ENCODE peak calls at places on chromosomes 2 and 18, in four cellular contexts. S is BJ, A is SJCRH30, R is cardiac fibroblast. B is an unnamed sample.

GRCh38 chr2:208501217-208501616 is 94.6 kb downstream of the PTH2R start:
- DNase-seq in A (peak), S (no peak), R (no peak), B (no peak)

GRCh38 chr18:26685438-26686173 is 137.3 kb upstream of the KCTD1 start:
- DNase-seq in S (no peak), A (peak), R (no peak), B (no peak)

GRCh38 chr2:192194065-192194865 is 468 bp downstream of the TMEFF2 start:
- DNase-seq in S (no peak), A (peak), R (peak), B (no peak)

GRCh38 chr2:44320832-44321231 is 40.5 kb downstream of the PREPL start:
- DNase-seq in R (no peak), S (no peak), A (no peak), B (no peak)

GRCh38 chr2:109184368-109184767 is 55.4 kb downstream of the SH3RF3 start:
- DNase-seq in R (no peak), S (no peak), A (no peak), B (no peak)

GRCh38 chr18:8525692-8526091 is 83.5 kb upstream of the RAB12 start:
- DNase-seq in S (no peak), R (no peak), A (peak), B (no peak)

GRCh38 chr2:121260370-121261154 is 24.4 kb downstream of the TFCP2L1 start:
- DNase-seq in A (no peak), S (no peak), R (no peak), B (no peak)

GRCh38 chr2:232611559-232612218 is 21.7 kb upstream of the EFHD1 start:
- DNase-seq in S (peak), R (peak), A (peak), B (no peak)

GRCh38 chr2:129754431-129754830 is 225.0 kb upstream of the RAB6C start:
- DNase-seq in R (no peak), S (no peak), A (no peak), B (no peak)

GRCh38 chr18:77114564-77115391 is 17.8 kb downstream of the MBP start:
- DNase-seq in R (peak), S (peak), A (no peak), B (peak)

GRCh38 chr18:10927980-10928605 is 221.3 kb downstream of the PIEZO2 start:
- DNase-seq in R (peak), S (no peak), A (peak), B (no peak)

GRCh38 chr2:126614529-126615279 is 41.3 kb upstream of the GYPC start:
- DNase-seq in R (peak), A (peak), S (peak), B (no peak)

GRCh38 chr2:2657121-2657962 is 326.3 kb upstream of the MYT1L start:
- DNase-seq in S (no peak), R (no peak), A (no peak), B (no peak)

GRCh38 chr2:121897335-121897970 is 142.0 kb downstream of the TSN start:
- DNase-seq in R (peak), S (no peak), A (peak), B (no peak)

DNA sequence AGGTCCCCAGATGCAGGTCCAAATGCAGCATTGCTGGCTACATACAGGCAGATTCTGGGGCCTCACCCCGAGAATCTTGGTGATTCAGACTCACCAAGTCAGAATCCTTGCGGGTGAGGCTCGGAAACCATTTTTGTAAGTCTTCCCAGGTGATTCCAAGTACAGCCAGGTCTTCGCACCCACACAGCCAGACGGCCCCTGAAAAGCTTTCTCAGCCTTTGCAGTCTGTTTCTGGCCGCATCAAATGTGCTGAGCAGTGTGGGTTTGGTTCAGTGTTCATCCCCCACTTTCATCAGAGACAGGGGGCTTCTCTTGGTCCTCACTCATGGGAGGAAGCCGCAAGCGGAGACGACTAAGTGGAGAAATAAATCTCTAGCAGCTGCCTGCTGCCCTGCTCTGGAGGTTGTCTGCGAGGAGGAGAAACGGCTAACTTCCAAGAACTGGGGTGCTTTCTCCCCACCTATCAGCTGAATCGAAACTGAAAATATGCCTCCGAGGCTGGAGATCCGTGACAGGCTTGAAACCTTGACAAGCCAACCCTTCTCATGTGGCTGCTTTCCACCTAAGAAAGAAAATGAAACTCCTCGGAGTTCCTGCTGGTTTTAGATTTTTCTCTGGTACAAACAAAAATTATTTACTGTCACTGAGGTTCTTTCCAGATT is 8.9 kb upstream of the TMEM185B start:
- DNase-seq in R (no peak), A (no peak), S (no peak), B (no peak)
- H3K4me3 ChIP-seq in R (no peak), A (peak), S (peak), B (peak)

GRCh38 chr2:130963058-130963848 is 126.5 kb downstream of the ARHGEF4 start:
- DNase-seq in S (no peak), R (no peak), A (no peak), B (no peak)
- H3K4me3 ChIP-seq in S (no peak), R (no peak), A (no peak), B (no peak)

DNA sequence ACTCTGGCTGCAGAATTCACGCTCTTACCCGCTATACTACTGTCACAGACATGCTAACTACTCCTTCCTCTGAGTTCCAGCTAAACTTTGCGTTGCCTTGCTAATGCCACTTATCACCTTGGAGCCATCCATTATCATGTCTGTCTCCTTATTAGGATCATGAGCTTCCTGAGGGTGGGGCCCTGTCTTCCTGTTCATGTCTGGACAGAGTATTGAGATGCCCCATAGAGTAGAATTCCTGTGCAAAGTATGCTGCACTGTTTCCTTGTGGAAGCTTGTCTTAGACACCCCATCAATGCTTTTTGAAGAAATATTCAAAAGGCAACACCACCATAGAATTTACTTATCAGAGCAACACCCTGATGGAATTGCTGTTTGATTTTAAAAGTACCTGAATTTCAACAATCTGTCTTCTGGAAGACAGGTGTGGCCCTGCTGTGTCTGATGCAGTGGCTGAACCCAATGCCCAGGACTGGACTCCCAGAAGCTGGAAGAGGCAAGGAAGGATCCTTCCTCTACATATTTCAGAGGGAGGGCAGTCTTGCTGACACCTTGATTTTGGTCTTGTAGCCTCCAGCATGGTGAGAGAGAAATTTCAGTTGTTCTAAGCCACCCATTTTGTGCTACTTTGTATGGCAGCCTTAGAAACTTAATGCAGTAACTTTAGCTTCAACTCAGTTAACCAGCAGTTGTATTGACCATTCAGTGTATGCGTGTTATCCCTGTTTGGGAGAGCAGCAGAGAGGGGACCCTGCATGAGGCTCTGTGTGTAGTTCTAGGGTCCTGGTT is 5.6 kb downstream of the LAMA3 start:
- DNase-seq in A (no peak), R (no peak), S (no peak), B (no peak)
- H3K4me3 ChIP-seq in A (no peak), R (no peak), S (no peak), B (no peak)

GRCh38 chr2:159963700-159964099 is 98.7 kb downstream of the PLA2R1 start:
- DNase-seq in R (no peak), A (no peak), S (no peak), B (no peak)

GRCh38 chr2:159971365-159972122 is 90.9 kb downstream of the PLA2R1 start:
- DNase-seq in S (no peak), A (no peak), R (no peak), B (no peak)

GRCh38 chr2:159973325-159973724 is 89.1 kb downstream of the PLA2R1 start:
- DNase-seq in S (no peak), A (no peak), R (no peak), B (no peak)

DNA sequence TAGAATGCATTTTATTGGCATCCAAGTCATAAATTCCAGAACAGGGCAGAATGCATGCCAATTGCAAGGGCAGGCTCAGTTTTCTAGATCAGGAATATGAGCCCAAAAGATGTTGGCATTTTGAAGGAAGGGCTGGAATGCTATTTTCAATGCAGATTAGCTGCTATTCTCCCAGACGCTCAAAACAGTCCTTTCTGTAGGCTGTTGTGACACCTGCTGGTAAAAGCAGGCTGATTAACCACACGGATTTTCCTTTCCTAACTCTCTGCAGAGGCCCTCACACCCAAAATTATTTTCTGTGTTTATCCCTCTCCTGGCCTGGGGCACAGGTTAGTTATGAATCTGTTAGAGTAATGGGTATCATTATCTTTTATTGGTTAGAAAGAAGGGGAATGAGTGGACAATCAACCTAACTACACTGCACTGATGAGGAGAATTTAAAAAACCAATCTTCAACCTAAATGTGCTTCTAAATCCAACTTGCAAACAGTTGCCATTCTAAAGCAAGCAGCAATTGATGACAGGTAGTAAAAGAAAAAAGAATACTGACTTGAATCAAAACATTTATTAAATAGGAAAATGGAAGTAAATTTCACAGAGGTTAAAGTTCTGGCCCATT is 94.0 kb downstream of the PLA2R1 start:
- DNase-seq in A (peak), R (peak), S (no peak), B (no peak)
- H3K4me3 ChIP-seq in A (no peak), R (no peak), S (no peak), B (no peak)

GRCh38 chr2:52034706-52035105 is 1002.8 kb upstream of the NRXN1 start:
- DNase-seq in S (no peak), R (peak), A (peak), B (no peak)

GRCh38 chr2:52036036-52036435 is 1004.1 kb upstream of the NRXN1 start:
- DNase-seq in S (no peak), A (no peak), R (no peak), B (no peak)

DNA sequence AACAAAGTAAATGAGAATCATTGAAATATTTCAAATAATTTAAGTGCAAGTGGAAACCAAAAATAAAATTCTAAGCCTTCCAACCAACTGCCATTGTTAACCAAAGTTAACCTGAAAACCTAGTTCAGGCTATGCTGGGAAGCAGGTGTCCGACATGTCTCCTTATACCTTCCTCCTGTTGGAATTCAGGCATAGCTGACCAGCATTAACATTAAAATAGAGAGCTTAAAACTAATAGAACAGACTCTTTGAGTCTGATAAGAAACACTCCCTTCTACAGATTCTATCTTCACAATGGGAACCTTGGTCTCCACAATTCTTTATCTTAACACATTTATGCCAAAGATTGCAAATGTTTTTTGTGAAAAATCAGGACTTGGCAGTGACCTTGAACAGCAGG is 1004.9 kb upstream of the NRXN1 start:
- DNase-seq in S (no peak), A (no peak), R (no peak), B (no peak)
- H3K4me3 ChIP-seq in S (no peak), A (no peak), R (no peak), B (no peak)

GRCh38 chr2:236317938-236318396 is 53.8 kb upstream of the ASB18 start:
- DNase-seq in S (no peak), A (peak), R (no peak), B (no peak)

GRCh38 chr2:236321430-236321829 is 57.2 kb upstream of the ASB18 start:
- DNase-seq in S (no peak), A (no peak), R (no peak), B (no peak)

GRCh38 chr2:236319036-236319435 is 54.8 kb upstream of the ASB18 start:
- DNase-seq in R (no peak), A (no peak), S (no peak), B (no peak)

DNA sequence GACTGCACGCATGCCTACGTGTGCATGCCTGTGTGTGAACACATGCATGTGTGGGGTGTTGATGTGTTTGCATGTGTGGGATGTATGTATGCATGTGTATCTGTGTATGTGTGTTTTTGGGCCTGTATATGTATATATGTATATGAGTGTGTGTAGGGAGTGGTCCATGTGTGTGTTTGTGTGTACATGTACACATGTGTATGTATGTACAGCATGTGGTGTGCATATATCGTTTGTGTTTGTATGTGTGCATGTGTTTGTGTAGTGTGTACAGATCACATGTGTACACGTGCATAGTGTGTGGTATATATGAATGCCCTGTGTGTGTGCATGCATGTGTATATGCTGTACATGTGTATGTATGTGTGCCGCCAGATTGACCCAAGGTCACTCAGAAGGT is 54.2 kb upstream of the ASB18 start:
- DNase-seq in A (no peak), R (no peak), S (no peak), B (no peak)
- H3K4me3 ChIP-seq in A (no peak), R (no peak), S (no peak), B (no peak)

GRCh38 chr2:68978098-68978497 is 3.7 kb downstream of the GKN1 start:
- DNase-seq in A (no peak), S (no peak), R (no peak), B (no peak)

GRCh38 chr2:68975844-68976243 is 1.4 kb downstream of the GKN1 start:
- DNase-seq in S (no peak), A (no peak), R (no peak), B (no peak)

GRCh38 chr2:68974251-68974650 is at the start of gene GKN1:
- DNase-seq in S (no peak), R (peak), A (no peak), B (no peak)

GRCh38 chr2:68977453-68977852 is 3.0 kb downstream of the GKN1 start:
- DNase-seq in R (no peak), S (no peak), A (no peak), B (no peak)

DNA sequence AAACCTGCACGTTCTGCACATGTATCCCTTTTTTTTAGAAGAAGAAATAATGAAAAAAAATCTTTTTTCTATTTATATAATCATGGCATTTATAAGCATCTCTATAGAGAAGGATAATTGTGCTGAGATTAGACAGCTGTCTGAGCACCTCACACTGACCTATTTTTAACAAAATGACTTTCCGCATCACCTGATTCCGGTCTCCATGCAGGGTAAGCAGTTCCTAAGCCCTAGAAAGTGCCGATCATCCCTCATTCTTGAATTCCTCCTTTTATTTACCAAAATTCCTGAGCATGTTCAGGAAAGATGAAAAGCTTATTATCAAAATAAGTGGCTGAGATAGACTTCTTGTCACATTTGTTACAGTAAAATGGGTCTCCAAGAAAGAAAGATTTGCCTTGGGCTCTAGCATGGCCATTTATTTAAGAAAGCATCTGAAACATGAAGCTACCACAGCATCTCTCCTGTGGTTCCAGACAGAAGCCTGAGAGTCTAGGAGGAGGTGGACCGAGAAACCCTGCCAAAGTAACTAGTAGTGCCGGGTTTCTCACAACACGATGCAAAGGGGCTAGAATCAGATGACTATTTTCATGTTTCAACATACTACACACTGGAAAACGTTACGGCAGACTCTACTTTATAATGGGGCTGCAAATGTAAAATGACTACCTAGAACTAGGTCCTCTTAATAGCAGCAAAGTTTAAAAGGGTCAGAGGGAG is 670 bp downstream of the GKN1 start:
- DNase-seq in A (no peak), S (no peak), R (peak), B (no peak)
- H3K4me3 ChIP-seq in A (no peak), S (no peak), R (no peak), B (no peak)

GRCh38 chr2:196160101-196160500 is 11.3 kb downstream of the STK17B start:
- DNase-seq in A (peak), S (peak), R (peak), B (peak)

GRCh38 chr2:196162586-196163180 is 8.7 kb downstream of the STK17B start:
- DNase-seq in A (no peak), R (no peak), S (no peak), B (no peak)

GRCh38 chr2:196163285-196163684 is 8.1 kb downstream of the STK17B start:
- DNase-seq in S (no peak), R (no peak), A (no peak), B (no peak)

GRCh38 chr2:196159223-196159892 is 12.0 kb downstream of the STK17B start:
- DNase-seq in S (no peak), A (no peak), R (no peak), B (no peak)

DNA sequence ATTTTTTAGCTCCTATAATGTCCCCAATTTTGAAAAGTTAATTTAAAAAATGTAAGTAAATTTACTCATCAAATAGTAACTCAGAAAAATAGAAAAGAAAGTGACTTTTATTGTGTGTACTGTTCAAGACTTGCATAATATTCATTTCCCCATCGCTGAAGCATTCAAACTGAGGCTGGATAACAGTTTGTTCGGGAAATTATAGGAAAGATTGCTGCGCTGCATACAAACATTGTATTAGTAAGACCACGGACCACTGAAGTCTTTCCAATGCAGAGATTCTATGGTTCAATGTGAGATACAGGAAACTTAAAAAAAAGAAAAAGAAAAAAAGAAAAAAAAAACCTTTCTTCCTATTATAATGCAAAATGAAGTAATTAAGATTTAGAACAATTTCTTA is 10.4 kb downstream of the STK17B start:
- DNase-seq in S (no peak), A (no peak), R (no peak), B (no peak)
- H3K4me3 ChIP-seq in S (no peak), A (no peak), R (no peak), B (no peak)

B was measured in epithelial cell of proximal tubule.